ENCODE peak calls at places on chromosomes 13 and 19, in six cellular contexts. V is PC-9, H is GM23338, Y is GM23248, U is neural progenitor cell, X is hepatocyte. S is an unnamed sample.

GRCh38 chr19:47239610-47240296 is 8.8 kb upstream of the BBC3 start:
- DNase-seq in V (no peak), H (peak; percentile 84), Y (peak; percentile 60), U (peak; percentile 89), X (peak; percentile 69), S (peak; percentile 71)

GRCh38 chr13:30676672-30677071 is 58.7 kb upstream of the ALOX5AP start:
- DNase-seq in V (no peak), H (peak; percentile 22), Y (peak; percentile 59), U (no peak), X (peak; percentile 12), S (peak; percentile 44)

GRCh38 chr19:35224681-35225604 is 3.6 kb downstream of the FAM187B start:
- DNase-seq in V (no peak), H (peak; percentile 76), Y (no peak), U (no peak), X (no peak), S (no peak)

GRCh38 chr13:104008571-104009435 is 942.6 kb upstream of the SLC10A2 start:
- DNase-seq in V (no peak), H (no peak), Y (no peak), U (no peak), X (no peak), S (no peak)

GRCh38 chr13:67383358-67383757 is 153.2 kb upstream of the PCDH9 start:
- DNase-seq in V (no peak), H (no peak), Y (no peak), U (no peak), X (peak; percentile 18), S (no peak)

GRCh38 chr13:92355213-92355612 is 871.4 kb upstream of the GPC6 start:
- DNase-seq in V (no peak), H (peak; percentile 66), Y (no peak), U (peak; percentile 57), X (peak; percentile 26), S (peak; percentile 40)

GRCh38 chr13:29456419-29456818 is 139.1 kb downstream of the SLC7A1 start:
- DNase-seq in V (no peak), H (no peak), Y (no peak), U (no peak), X (no peak), S (no peak)

GRCh38 chr19:10876459-10877240 is 5.3 kb downstream of the CARM1 start:
- DNase-seq in V (no peak), H (no peak), Y (peak; percentile 31), U (no peak), X (no peak), S (no peak)

GRCh38 chr13:110109910-110110309 is 197.0 kb downstream of the COL4A1 start:
- DNase-seq in V (peak; percentile 29), H (no peak), Y (peak; percentile 98), U (peak; percentile 52), X (peak; percentile 68), S (no peak)

GRCh38 chr19:14786421-14786851 is 8.1 kb upstream of the ADGRE2 start:
- DNase-seq in V (no peak), H (peak; percentile 79), Y (peak; percentile 41), U (peak; percentile 80), X (peak; percentile 25), S (peak; percentile 63)

GRCh38 chr19:35513975-35514809 is 743 bp upstream of the DMKN start:
- DNase-seq in V (peak; percentile 43), H (peak; percentile 61), Y (peak; percentile 86), U (peak; percentile 27), X (peak; percentile 56), S (no peak)

GRCh38 chr19:51354103-51354741 is 12.0 kb downstream of the ETFB start:
- DNase-seq in V (no peak), H (no peak), Y (no peak), U (peak; percentile 56), X (peak; percentile 55), S (no peak)

DNA sequence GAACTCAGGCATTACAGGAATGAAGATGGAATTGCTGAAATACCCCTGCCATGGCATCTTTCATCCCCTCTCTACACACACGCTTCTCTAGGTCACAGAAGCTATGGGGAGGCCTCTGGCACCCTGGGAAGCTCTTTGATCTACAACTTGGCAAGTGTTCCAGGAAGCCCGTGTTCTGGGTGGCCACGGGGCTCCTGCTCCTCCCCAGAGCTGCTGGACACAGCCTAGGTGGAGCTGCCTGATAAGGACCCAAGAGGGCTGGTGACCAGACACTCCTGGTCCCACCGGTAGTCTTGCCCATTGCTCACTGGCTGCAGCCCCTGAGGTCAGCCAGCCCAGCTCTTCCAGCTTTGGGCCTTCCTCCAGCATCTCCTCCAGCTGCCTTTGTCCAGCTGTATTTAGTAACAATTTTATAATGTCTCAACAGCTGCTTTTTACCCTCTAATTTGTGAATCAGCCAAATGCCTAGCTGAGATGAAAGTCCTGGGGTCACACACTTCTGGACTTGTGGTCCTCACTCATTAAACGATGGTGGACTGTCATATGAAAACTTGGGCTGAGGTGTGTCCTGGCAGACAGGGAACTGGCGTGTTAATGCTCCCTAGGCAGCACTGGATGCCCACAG is 72.8 kb upstream of the SPATA13 start:
- DNase-seq in V (peak; percentile 4), H (no peak), Y (no peak), U (no peak), X (no peak), S (no peak)
- H3K27ac ChIP-seq in V (no peak overlapping the region), H (no peak overlapping the region), Y (no peak overlapping the region), U (no peak overlapping the region), X (no peak overlapping the region), S (no peak overlapping the region)

GRCh38 chr13:53694814-53695533 is 666.4 kb downstream of the OLFM4 start:
- DNase-seq in V (no peak), H (peak; percentile 30), Y (no peak), U (peak; percentile 28), X (no peak), S (no peak)

GRCh38 chr13:53691417-53691816 is 662.8 kb downstream of the OLFM4 start:
- DNase-seq in V (no peak), H (peak; percentile 21), Y (no peak), U (no peak), X (no peak), S (no peak)
- TF ChIP-seq EZH2 in V (no peak), H (no peak), Y (no peak), U (no peak), X (no peak), S (no peak)

DNA sequence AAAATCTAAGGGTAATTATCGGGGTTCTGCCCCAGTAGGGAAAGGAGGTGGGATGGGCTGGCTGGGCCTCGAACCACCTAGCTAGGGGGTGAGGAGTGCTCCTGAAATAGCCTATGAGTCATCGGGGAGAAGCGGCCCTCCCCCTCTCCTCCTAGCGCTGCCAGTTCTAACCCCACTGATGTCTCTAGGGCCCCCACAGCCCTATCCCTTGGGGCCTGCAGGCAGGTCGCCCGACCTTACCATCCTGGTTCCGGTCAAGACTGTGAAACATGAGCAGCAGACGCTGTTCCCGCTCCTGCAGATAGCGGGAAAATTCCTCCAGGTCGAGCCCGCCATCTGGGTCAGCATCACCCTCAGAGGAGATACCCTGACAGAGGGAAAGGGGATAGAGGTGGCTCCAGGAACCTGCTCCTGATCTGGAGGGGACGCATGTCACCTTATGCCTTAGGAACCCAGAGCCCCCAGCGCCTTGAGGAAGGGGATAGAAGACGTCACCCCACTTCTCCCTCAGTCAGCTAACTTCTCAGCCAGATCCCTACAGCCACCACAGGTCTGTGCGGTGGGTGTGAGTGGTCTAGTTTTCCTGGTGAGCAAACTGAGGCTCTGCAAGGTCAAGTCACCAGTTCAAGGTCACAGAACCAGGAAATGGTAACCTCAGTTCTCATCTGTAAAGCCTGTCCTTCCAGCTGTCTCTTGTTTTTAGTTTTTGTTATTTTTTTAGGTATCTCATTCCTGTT is 1.5 kb downstream of the SLC25A23 start:
- DNase-seq in V (no peak), H (no peak), Y (peak; percentile 31), U (no peak), X (no peak), S (no peak)
- H3K27ac ChIP-seq in V (no peak overlapping the region), H (no peak overlapping the region), Y (no peak overlapping the region), U (no peak overlapping the region), X (no peak overlapping the region), S (no peak overlapping the region)

DNA sequence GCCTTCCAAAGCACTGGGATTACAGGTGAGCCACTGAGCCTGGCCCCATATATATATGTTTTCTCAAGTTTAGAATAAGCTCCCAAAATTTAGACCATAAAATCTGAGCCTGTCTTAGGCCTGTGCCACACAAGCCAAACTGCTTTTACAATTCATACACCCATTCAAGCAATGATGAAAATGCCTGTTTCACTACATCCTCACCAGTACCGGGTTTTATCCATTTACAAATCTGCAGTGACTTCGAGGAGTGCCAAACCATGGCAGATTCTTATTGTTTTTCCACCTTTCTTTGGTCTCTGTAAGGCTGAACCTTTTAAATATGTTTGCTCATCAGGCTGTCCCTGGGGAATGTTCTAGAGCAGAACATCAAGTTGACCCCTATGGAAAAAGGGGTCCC is 9.6 kb upstream of the NFIC start:
- DNase-seq in V (no peak), H (no peak), Y (peak; percentile 16), U (no peak), X (no peak), S (no peak)
- TF ChIP-seq EZH2 in V (no peak), H (no peak), Y (no peak), U (no peak), X (no peak), S (no peak)

GRCh38 chr13:41639955-41640780 is 182.8 kb downstream of the RGCC start:
- DNase-seq in V (no peak), H (no peak), Y (peak; percentile 13), U (no peak), X (peak; percentile 38), S (peak; percentile 18)

GRCh38 chr13:41648314-41648935 is 191.1 kb downstream of the RGCC start:
- DNase-seq in V (no peak), H (peak; percentile 33), Y (peak; percentile 24), U (no peak), X (peak; percentile 17), S (no peak)

GRCh38 chr13:41645313-41645712 is 188.0 kb downstream of the RGCC start:
- DNase-seq in V (no peak), H (no peak), Y (peak; percentile 92), U (no peak), X (peak; percentile 53), S (no peak)

GRCh38 chr13:41643502-41643901 is 186.2 kb downstream of the RGCC start:
- DNase-seq in V (no peak), H (no peak), Y (no peak), U (no peak), X (no peak), S (no peak)

DNA sequence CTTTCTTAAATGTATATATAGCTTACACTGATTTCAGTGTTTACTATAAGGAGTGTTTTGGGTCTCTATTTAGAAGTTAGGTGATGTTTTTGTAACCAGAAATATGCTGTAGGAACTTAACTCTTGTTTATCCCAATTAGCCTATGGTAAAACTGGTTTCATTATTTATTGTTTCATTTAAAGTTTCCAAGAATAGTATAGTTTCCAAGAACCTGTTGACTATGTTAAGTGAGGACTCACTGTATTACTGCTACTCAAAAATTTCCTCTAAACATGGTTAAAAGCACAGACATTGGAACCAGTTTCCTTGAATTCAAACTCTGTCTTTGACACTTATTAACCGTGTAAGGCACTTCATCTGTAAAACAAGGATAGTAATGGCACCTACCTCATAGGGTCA is 187.4 kb downstream of the RGCC start:
- DNase-seq in V (no peak), H (no peak), Y (no peak), U (no peak), X (no peak), S (no peak)
- H3K27ac ChIP-seq in V (no peak overlapping the region), H (no peak overlapping the region), Y (peak overlapping the region; percentile 78), U (no peak overlapping the region), X (peak overlapping the region; percentile 62), S (no peak overlapping the region)

S was measured in A673.